ENCODE peak calls at places on chromosomes 3 and 15, in four cellular contexts. T is neural progenitor cell, Z is hepatocyte, R is MM.1S. Y is an unnamed sample.

GRCh38 chr3:171286580-171287249 is 173.5 kb downstream of the TNIK start:
- DNase-seq in Z (peak), T (no peak), R (peak), Y (no peak)

GRCh38 chr3:62261121-62261520 is 112.2 kb downstream of the FEZF2 start:
- DNase-seq in R (peak), T (no peak), Z (no peak), Y (no peak)

GRCh38 chr3:138081371-138082084 is 33.9 kb downstream of the DZIP1L start:
- DNase-seq in R (no peak), Z (no peak), T (no peak), Y (no peak)

GRCh38 chr3:117045143-117045542 is 335.6 kb downstream of the TUSC7 start:
- DNase-seq in R (no peak), T (peak), Z (peak), Y (peak)

GRCh38 chr15:80856809-80857377 is 77.7 kb downstream of the CEMIP start:
- DNase-seq in T (peak), R (no peak), Z (no peak), Y (peak)

GRCh38 chr15:41490355-41490754 is 3.3 kb upstream of the ITPKA start:
- DNase-seq in T (no peak), Z (peak), R (no peak), Y (no peak)

GRCh38 chr3:140167600-140168281 is 232.8 kb downstream of the CLSTN2 start:
- DNase-seq in T (no peak), Z (no peak), R (no peak), Y (no peak)

GRCh38 chr15:101323793-101324505 is 28.9 kb upstream of the SNRPA1 start:
- DNase-seq in T (no peak), Z (no peak), R (no peak), Y (no peak)

GRCh38 chr3:150412599-150413069 is 4.5 kb downstream of the TSC22D2 start:
- DNase-seq in Z (peak), T (no peak), R (peak), Y (no peak)

GRCh38 chr3:153679711-153680110 is 441.5 kb upstream of the ARHGEF26 start:
- DNase-seq in R (peak), Z (no peak), T (no peak), Y (no peak)

GRCh38 chr3:58260261-58260731 is 22.7 kb downstream of the ABHD6 start:
- DNase-seq in Z (no peak), T (peak), R (no peak), Y (no peak)

GRCh38 chr15:79918278-79918677 is 21.5 kb upstream of the MTHFS start:
- DNase-seq in Z (peak), R (no peak), T (peak), Y (no peak)

GRCh38 chr3:16377847-16378302 is 112.9 kb downstream of the OXNAD1 start:
- DNase-seq in R (no peak), Z (no peak), T (no peak), Y (peak)

GRCh38 chr3:171796625-171797264 is 13.5 kb downstream of the PLD1 start:
- DNase-seq in Z (no peak), R (no peak), T (no peak), Y (no peak)

GRCh38 chr3:153038779-153039178 is 123.2 kb upstream of the RAP2B start:
- DNase-seq in Z (peak), T (no peak), R (no peak), Y (no peak)

GRCh38 chr3:188908002-188908850 is 263.5 kb upstream of the TPRG1 start:
- DNase-seq in Z (no peak), T (no peak), R (no peak), Y (no peak)

GRCh38 chr15:76939715-76940114 is 8.2 kb downstream of the RCN2 start:
- DNase-seq in T (no peak), Z (no peak), R (no peak), Y (no peak)

GRCh38 chr3:72031581-72031980 is 246.6 kb upstream of the PROK2 start:
- DNase-seq in Z (no peak), T (no peak), R (no peak), Y (no peak)

GRCh38 chr3:182244222-182244971 is 532.7 kb downstream of the SOX2 start:
- DNase-seq in T (no peak), Z (peak), R (no peak), Y (peak)

GRCh38 chr3:141243295-141243707 is 11.7 kb downstream of the PXYLP1 start:
- DNase-seq in R (no peak), Z (no peak), T (no peak), Y (no peak)

GRCh38 chr3:27533718-27534578 is 49.8 kb upstream of the SLC4A7 start:
- DNase-seq in T (peak), Z (peak), R (no peak), Y (peak)

GRCh38 chr15:76235186-76235826 is 76.0 kb downstream of the ETFA start:
- DNase-seq in Z (peak), R (peak), T (peak), Y (peak)

GRCh38 chr15:51576451-51576850 is 46.1 kb downstream of the DMXL2 start:
- DNase-seq in Z (no peak), R (no peak), T (no peak), Y (no peak)

GRCh38 chr3:172938788-172939187 is 188.3 kb downstream of the ECT2 start:
- DNase-seq in T (no peak), R (no peak), Z (no peak), Y (no peak)

GRCh38 chr3:178289544-178290160 is 246.6 kb upstream of the KCNMB2 start:
- DNase-seq in R (no peak), Z (no peak), T (no peak), Y (no peak)

GRCh38 chr3:30644615-30645014 is 38.2 kb downstream of the TGFBR2 start:
- DNase-seq in Z (no peak), R (peak), T (no peak), Y (no peak)

GRCh38 chr3:67595424-67595823 is 59.0 kb downstream of the SUCLG2 start:
- DNase-seq in T (no peak), R (no peak), Z (no peak), Y (no peak)

GRCh38 chr3:142958707-142959106 is 4.8 kb downstream of the PAQR9 start:
- DNase-seq in R (no peak), Z (no peak), T (no peak), Y (no peak)

GRCh38 chr15:74776851-74777768 is 4.8 kb upstream of the CSK start:
- DNase-seq in T (peak), Z (no peak), R (peak), Y (peak)

GRCh38 chr15:68783226-68784054 is 37.3 kb downstream of the ANP32A start:
- DNase-seq in T (peak), Z (peak), R (peak), Y (peak)

GRCh38 chr3:146125946-146126345 is 35.0 kb downstream of the PLOD2 start:
- DNase-seq in R (no peak), Z (peak), T (no peak), Y (no peak)

GRCh38 chr15:60720084-60720483 is 241.1 kb upstream of the ICE2 start:
- DNase-seq in T (no peak), R (no peak), Z (no peak), Y (no peak)

DNA sequence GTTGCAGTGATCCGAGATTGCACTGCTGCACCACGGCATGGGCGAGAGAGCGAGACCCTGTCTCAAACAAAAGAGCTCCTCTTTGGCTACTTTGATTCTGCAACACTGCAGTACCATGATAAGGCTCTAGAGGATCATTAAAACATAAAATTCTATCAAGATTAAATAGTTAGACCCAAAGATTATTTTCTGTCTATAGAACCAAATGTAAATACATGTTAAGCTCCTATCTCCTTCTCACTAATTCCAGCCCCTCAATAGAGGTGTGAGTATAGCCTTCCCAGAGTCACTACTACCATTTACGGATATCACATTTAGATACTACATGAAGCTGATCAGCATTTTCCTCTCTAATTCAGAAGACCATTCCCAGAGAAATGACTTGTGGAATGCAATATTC is 4.3 kb upstream of the MUC13 start:
- DNase-seq in T (no peak), R (no peak), Z (no peak), Y (no peak)
- TF ChIP-seq CTCF in T (no peak), R (no peak), Z (no peak), Y (no peak)

DNA sequence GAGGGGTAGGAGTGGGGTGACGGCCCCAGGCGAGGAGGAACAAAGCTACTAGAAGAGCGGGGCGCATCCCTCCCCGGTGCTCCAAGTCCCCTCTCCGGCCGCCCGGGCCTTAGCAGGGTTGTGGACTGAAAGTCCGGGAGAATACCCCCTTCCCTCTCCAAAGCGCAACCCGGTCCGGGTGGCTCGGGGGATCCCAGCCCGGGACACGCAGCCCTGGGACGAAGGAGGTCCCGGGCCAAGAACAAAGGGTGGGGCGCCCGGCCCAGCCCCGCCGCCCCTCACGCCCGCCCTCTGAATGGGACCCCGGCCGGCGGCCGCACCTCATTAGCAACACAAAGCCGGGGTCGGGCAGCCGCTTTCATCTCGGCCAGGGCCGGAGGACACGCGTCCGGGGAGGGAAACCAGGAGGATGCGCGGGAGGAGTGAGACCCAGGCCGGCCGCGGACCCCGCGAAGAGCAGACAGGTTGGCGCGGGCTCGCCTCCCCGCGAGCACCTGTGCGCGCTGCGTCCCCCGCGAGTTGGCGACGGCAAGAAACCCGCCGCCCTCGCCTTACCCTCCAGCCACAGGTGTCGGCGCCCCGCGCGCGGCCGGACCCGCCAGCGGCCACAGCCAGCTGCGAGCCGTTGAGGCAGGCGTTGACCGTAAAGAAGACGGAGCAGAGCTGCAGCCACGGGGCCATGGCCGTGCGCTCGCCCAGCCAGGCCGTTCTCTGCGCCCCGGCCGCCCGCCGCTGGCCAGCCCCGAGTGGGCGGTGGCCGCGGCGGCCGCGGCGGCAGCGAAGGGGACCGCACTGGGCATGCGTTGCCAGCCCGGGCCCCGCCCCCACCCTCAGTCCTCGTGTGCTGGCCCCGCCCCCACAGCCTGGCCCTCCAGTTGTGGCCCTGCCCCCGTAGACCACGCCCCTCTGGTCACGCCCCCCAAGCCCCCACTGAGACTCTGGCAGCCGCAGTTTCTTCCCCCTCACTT is at the start of gene IL17RD:
- DNase-seq in R (peak), Z (peak), T (peak), Y (peak)
- TF ChIP-seq EZH2 in R (no peak), Z (no peak), T (no peak), Y (no peak)

DNA sequence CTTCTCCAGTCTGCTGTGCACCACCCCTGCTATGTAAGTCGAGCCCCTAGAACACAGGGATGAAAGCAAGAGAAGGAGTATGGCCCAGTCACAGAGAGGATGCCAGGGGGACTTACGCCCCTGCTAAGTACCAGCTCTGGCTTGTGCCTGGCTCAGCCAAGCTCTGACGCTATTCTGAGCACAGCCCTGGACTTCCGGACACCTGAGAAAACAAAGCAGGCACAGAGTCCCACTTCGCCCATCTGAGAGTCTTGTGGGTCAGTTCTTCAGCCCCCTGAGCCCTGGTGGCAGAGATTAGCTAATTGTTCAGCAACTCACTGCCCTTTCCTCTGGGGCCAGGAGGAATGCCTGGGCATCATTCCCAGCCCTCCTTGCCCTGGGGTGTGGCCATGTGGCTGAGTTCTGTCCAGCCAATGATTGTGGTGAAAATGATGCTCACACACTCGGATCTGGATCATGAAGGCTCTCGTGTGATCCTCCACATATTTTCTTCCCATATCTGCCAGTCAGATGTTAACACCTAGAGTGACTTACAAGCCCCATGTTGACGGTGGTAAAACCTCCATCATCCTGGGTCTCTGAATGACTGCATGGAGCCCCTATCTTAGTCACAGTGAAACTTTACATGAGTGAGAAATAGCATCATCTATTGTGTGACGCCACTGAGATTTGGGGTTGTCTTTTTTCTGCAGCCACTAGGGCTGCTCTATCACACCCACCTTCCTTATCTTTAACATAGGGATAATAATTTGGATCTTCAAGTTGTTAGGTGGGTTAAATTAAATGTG is 105.7 kb downstream of the TPRA1 start:
- DNase-seq in T (no peak), R (no peak), Z (no peak), Y (no peak)
- TF ChIP-seq EZH2phosphoT487 in T (no peak), R (no peak), Z (no peak), Y (no peak)

GRCh38 chr15:65962187-65962586 is 92.9 kb downstream of the RAB11A start:
- DNase-seq in R (no peak), Z (no peak), T (no peak), Y (no peak)

GRCh38 chr15:65956307-65956706 is 87.0 kb downstream of the RAB11A start:
- DNase-seq in R (no peak), T (no peak), Z (no peak), Y (no peak)

GRCh38 chr15:65957451-65957850 is 88.2 kb downstream of the RAB11A start:
- DNase-seq in Z (no peak), R (no peak), T (no peak), Y (peak)

GRCh38 chr15:65960586-65960985 is 91.3 kb downstream of the RAB11A start:
- DNase-seq in Z (no peak), R (peak), T (no peak), Y (no peak)

DNA sequence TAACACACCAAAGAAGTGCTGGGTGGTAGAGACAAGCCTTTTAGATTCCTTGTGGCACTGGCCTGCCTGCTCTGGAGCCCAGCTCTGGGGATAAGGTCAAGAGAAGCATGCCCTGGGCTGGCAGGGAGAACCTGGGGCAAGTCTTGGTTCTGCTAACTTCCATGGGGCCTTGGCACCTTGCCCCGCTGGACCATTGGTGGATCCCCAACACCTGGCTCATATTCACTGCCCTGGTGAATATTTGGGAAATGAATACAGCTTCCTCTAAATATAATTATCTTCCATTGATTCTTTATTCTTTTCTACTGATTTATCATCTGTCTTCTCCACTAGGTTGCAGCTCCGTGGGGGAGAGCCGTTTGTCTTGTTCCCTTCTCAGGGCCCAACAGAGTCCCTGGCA is 89.5 kb downstream of the RAB11A start:
- DNase-seq in Z (no peak), R (no peak), T (no peak), Y (no peak)
- TF ChIP-seq CTCF in Z (no peak), R (no peak), T (no peak), Y (no peak)

GRCh38 chr15:26773917-26774316 is 1.1 kb upstream of the GABRB3 start:
- DNase-seq in R (no peak), T (peak), Z (peak), Y (peak)
- TF ChIP-seq EZH2 in R (no peak), T (peak), Z (peak), Y (no peak)

GRCh38 chr3:32780735-32781210 is 37.0 kb upstream of the TRIM71 start:
- DNase-seq in Z (peak), R (peak), T (peak), Y (peak)
- TF ChIP-seq EZH2phosphoT487 in Z (no peak), R (no peak), T (peak), Y (no peak)